ENCODE peak calls at places on chromosome 9, in five cellular contexts. H is adrenal gland, G is A549, I is stomach, X is sigmoid colon. E is an unnamed sample.

GRCh38 chr9:5749306-5749705 is 83.6 kb downstream of the ERMP1 start:
- DNase-seq in I (no peak), H (no peak), X (no peak), G (no peak), E (no peak)

GRCh38 chr9:126791406-126792230 is 13.2 kb upstream of the ZBTB43 start:
- DNase-seq in G (peak; percentile 87), H (no peak), I (no peak), X (peak; percentile 46), E (no peak)

GRCh38 chr9:97703437-97704326 is 6.5 kb upstream of the XPA start:
- DNase-seq in G (peak; percentile 50), X (no peak), H (peak; percentile 66), I (no peak), E (no peak)

GRCh38 chr9:15149450-15149849 is 157.6 kb downstream of the TTC39B start:
- DNase-seq in G (no peak), X (no peak), I (no peak), H (no peak), E (no peak)

GRCh38 chr9:14029811-14030210 is 284.1 kb downstream of the NFIB start:
- DNase-seq in H (no peak), X (no peak), G (no peak), I (no peak), E (no peak)

GRCh38 chr9:73083519-73083918 is 68.1 kb upstream of the ANXA1 start:
- DNase-seq in G (no peak), X (no peak), H (no peak), I (no peak), E (no peak)

GRCh38 chr9:35797311-35798109 is 6.1 kb downstream of the NPR2 start:
- DNase-seq in X (no peak), G (no peak), I (no peak), H (no peak), E (no peak)

GRCh38 chr9:6471231-6471630 is 58.2 kb downstream of the UHRF2 start:
- DNase-seq in X (no peak), I (no peak), G (no peak), H (no peak), E (no peak)

GRCh38 chr9:16155878-16156277 is 603.0 kb downstream of the CCDC171 start:
- DNase-seq in G (no peak), H (no peak), X (no peak), I (no peak), E (no peak)

GRCh38 chr9:78369644-78370219 is 72.8 kb downstream of the PSAT1 start:
- DNase-seq in G (peak; percentile 52), H (peak; percentile 85), I (peak; percentile 71), X (peak; percentile 73), E (peak; percentile 74)

GRCh38 chr9:136254381-136255165 is 9.0 kb upstream of the QSOX2 start:
- DNase-seq in I (no peak), G (peak; percentile 38), H (peak; percentile 80), X (no peak), E (peak; percentile 44)

GRCh38 chr9:136439550-136440408 is at the start of gene INPP5E:
- DNase-seq in H (peak; percentile 73), G (peak; percentile 79), I (peak; percentile 82), X (peak; percentile 78), E (peak; percentile 81)

GRCh38 chr9:124623966-124624734 is 117.0 kb upstream of the NR5A1 start:
- DNase-seq in G (no peak), H (no peak), X (no peak), I (no peak), E (no peak)

GRCh38 chr9:99851028-99851822 is 29.5 kb downstream of the NR4A3 start:
- DNase-seq in G (no peak), X (no peak), H (no peak), I (no peak), E (no peak)

GRCh38 chr9:77977210-77977611 is 54.4 kb downstream of the GNAQ start:
- DNase-seq in H (peak; percentile 73), G (peak; percentile 16), X (peak; percentile 72), I (peak; percentile 66), E (peak; percentile 64)

GRCh38 chr9:108634164-108634563 is 221.6 kb downstream of the ACTL7B start:
- DNase-seq in G (no peak), H (peak; percentile 56), I (peak; percentile 27), X (no peak), E (peak; percentile 9)

GRCh38 chr9:73204910-73205309 is 53.2 kb downstream of the ANXA1 start:
- DNase-seq in H (no peak), X (no peak), I (no peak), G (no peak), E (no peak)

GRCh38 chr9:136326061-136326776 is 1.1 kb upstream of the GPSM1 start:
- DNase-seq in H (no peak), I (no peak), X (no peak), G (no peak), E (no peak)

GRCh38 chr9:127214421-127215265 is 49.9 kb upstream of the GARNL3 start:
- DNase-seq in X (no peak), H (peak; percentile 74), I (peak; percentile 79), G (peak; percentile 87), E (peak; percentile 74)

GRCh38 chr9:108830292-108830691 is 25.5 kb downstream of the ACTL7B start:
- DNase-seq in H (no peak), G (no peak), X (no peak), I (no peak), E (no peak)

GRCh38 chr9:77236693-77237092 is 59.4 kb downstream of the VPS13A start:
- DNase-seq in I (no peak), X (no peak), G (no peak), H (no peak), E (no peak)

GRCh38 chr9:37943329-37944265 is 39.7 kb upstream of the SLC25A51 start:
- DNase-seq in I (no peak), G (no peak), X (no peak), H (peak; percentile 53), E (peak; percentile 40)

GRCh38 chr9:112341741-112342140 is 8.3 kb upstream of the PTBP3 start:
- DNase-seq in G (no peak), H (no peak), I (no peak), X (no peak), E (no peak)

GRCh38 chr9:77475641-77476473 is 172.3 kb downstream of the GNA14 start:
- DNase-seq in G (no peak), H (no peak), I (no peak), X (no peak), E (no peak)

GRCh38 chr9:98726735-98727134 is 18.0 kb upstream of the GABBR2 start:
- DNase-seq in I (no peak), H (no peak), G (no peak), X (no peak), E (no peak)

GRCh38 chr9:23254404-23255184 is 571.4 kb downstream of the ELAVL2 start:
- DNase-seq in G (no peak), H (no peak), I (no peak), X (no peak), E (no peak)

GRCh38 chr9:117044241-117044640 is 357.1 kb downstream of the TRIM32 start:
- DNase-seq in G (no peak), H (no peak), I (no peak), X (no peak), E (no peak)

GRCh38 chr9:120891255-120891954 is 14.4 kb upstream of the PHF19 start:
- DNase-seq in H (no peak), X (no peak), G (no peak), I (no peak), E (no peak)

DNA sequence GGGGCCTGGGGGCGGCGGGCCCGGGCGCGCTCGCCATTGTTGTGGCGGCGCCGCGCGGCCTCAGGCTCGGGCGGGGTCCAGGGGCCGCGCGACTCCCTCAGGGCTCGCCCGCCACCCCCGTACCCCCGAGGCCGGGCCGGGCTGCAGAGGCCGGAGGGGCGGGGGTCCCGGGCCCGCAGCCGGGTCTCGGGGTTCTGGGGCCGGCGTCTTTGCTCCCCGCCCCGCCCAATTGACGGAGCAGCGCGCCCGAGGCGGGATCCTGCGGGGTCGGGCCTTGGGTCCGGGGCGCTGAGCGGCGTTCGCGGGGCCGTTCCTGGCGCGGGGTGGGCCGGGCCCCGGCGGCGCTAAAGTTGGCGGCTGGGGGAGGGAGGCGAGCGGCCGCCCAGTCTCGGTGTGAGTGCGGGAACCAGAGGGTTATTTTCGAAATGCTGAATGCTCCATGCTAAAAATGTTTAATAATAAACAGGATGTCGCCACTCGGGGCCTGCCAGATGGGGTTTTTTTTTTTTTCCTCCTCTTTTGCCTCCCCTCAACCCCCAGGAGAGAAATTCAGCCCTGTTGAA is 659 bp downstream of the PRRC2B start:
- DNase-seq in G (no peak), I (peak; percentile 48), X (peak; percentile 77), H (peak; percentile 56), E (peak; percentile 51)
- H3K4me1 ChIP-seq in G (peaks cover 50% of the 10 kb centered on the region), I (peaks cover 57% of the 10 kb centered on the region), X (no peaks in the 10 kb centered on the region), H (peaks cover 57% of the 10 kb centered on the region), E (peaks cover 62% of the 10 kb centered on the region)

DNA sequence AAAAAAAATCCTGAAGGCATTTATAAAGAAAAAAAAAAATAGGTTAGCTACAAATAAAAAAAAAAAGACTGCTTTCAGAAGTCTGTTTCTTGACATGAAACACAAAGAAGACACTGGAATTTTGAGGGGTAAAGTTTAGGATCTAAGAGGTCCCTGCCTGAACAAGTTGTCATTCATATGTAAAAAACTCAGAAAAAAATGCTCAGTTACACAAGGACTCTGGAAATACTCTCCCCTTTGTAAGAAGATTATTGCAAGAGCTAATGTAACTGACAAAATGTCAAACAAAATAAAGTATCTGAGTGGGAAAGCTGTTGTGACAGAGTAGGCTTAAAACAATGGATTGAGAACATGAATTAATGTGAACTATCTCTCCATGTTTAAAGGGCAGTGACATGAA is 416.7 kb upstream of the TYRP1 start:
- DNase-seq in X (no peak), I (no peak), G (no peak), H (no peak), E (no peak)
- TF ChIP-seq POLR2A in X (no peak), I (no peak), G (no peak), H (no peak), E (no peak)

DNA sequence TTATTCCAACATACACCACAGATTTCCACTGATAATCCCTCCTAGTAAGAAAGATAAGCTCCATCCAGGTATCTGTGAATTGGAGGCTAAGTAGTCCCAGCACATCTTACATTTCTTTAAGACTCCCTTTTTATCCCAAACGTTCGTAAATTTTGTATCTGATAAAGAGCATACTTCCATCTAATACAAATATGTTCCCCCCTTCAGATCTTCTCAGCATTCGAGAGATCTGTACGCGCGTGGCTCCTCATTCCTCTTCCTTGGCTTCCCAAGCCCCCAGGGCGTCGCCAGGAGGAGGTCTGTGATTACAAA is 20.0 kb downstream of the CDKN2A start:
- DNase-seq in G (no peak), I (no peak), X (no peak), H (no peak), E (no peak)
- H3K4me3 ChIP-seq in G (no peak overlapping the region), I (peak overlapping the region; percentile 41), X (peak overlapping the region; percentile 40), H (no peak overlapping the region), E (no peak overlapping the region)

DNA sequence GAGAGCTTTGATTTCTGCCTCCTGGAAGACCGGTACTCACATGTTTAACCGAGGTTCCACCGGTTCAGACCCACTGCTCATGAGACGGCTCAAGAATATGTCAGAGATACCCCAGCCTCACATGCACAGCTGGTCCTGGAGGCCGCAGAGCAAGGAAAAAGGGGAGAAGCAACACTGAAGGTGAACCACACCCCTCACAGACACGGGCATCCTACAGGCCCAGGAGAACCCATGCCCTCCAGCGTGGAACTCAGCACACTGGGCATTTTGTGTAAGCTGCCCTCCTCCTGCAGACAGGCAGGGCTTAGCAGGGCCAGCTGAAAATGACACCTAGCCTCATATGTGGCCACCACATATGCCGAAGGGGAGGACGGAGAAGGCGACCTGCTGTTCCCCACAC is 37.4 kb downstream of the SEMA4D start:
- DNase-seq in X (no peak), H (no peak), G (no peak), I (no peak), E (no peak)
- H3K4me1 ChIP-seq in X (no peaks in the 10 kb centered on the region), H (peaks cover 12% of the 10 kb centered on the region), G (no peaks in the 10 kb centered on the region), I (peaks cover 12% of the 10 kb centered on the region), E (no peaks in the 10 kb centered on the region)

GRCh38 chr9:3403315-3403714 is 122.5 kb downstream of the RFX3 start:
- DNase-seq in X (no peak), H (no peak), I (no peak), G (no peak), E (no peak)
- TF ChIP-seq POLR2A in X (no peak), H (no peak), I (no peak), G (no peak), E (no peak)

E was measured in body of pancreas.